ENCODE peak calls at places on chromosomes 11 and 22, in eight cellular contexts. P is lung, M is lower leg skin, L is body of pancreas, H is GM23338, I is tibial nerve, C is cardiac fibroblast, J is A549. R is an unnamed sample.

GRCh38 chr11:2711161-2711560 is 11.4 kb upstream of the KCNQ1OT1 start:
- DNase-seq in L (no peak), M (no peak), I (no peak), H (no peak), P (no peak), C (no peak), J (no peak), R (no peak)

GRCh38 chr11:75762885-75763284 is 5.7 kb upstream of the DGAT2 start:
- DNase-seq in P (no peak), I (no peak), L (peak; percentile 19), H (no peak), C (peak; percentile 69), J (peak; percentile 22), M (no peak), R (no peak)

GRCh38 chr11:114084414-114084813 is 24.9 kb downstream of the ZBTB16 start:
- DNase-seq in C (no peak), I (no peak), J (no peak), H (no peak), L (peak; percentile 82), P (no peak), M (no peak), R (no peak)

GRCh38 chr11:57432714-57433163 is 5.8 kb upstream of the SLC43A3 start:
- DNase-seq in C (peak; percentile 86), M (no peak), H (no peak), I (peak; percentile 20), L (peak; percentile 56), P (peak; percentile 56), J (no peak), R (no peak)

GRCh38 chr11:116918925-116919653 is 81.7 kb upstream of the APOA1 start:
- DNase-seq in H (no peak), L (no peak), P (no peak), M (no peak), C (no peak), J (no peak), I (no peak), R (no peak)

GRCh38 chr11:8878771-8879170 is 32.2 kb upstream of the AKIP1 start:
- DNase-seq in C (no peak), I (no peak), J (no peak), M (no peak), P (no peak), L (no peak), H (no peak), R (no peak)

GRCh38 chr11:73402834-73403185 is 26.6 kb downstream of the RELT start:
- DNase-seq in L (no peak), C (peak; percentile 31), P (no peak), H (no peak), I (no peak), M (no peak), J (no peak), R (no peak)

GRCh38 chr11:87180743-87181142 is 143.0 kb downstream of the TMEM135 start:
- DNase-seq in M (no peak), L (no peak), C (peak; percentile 77), H (no peak), I (no peak), J (no peak), P (no peak), R (no peak)

GRCh38 chr22:20567371-20567847 is 60.0 kb downstream of the MED15 start:
- DNase-seq in M (no peak), L (no peak), J (peak; percentile 40), P (no peak), C (peak; percentile 26), I (no peak), H (no peak), R (no peak)

GRCh38 chr22:36816635-36817428 is at the start of gene PVALB:
- DNase-seq in J (no peak), I (no peak), L (peak; percentile 6), P (no peak), M (no peak), C (peak; percentile 46), H (peak; percentile 62), R (peak; percentile 45)

GRCh38 chr11:128180446-128181089 is 406.8 kb downstream of the ETS1 start:
- DNase-seq in H (no peak), L (no peak), I (no peak), P (no peak), J (peak; percentile 62), C (peak; percentile 94), M (no peak), R (no peak)

GRCh38 chr22:38259370-38259769 is 13.4 kb downstream of the TMEM184B start:
- DNase-seq in M (no peak), H (no peak), P (no peak), C (no peak), J (no peak), I (no peak), L (no peak), R (no peak)

GRCh38 chr11:70415642-70416395 is 17.5 kb downstream of the CTTN start:
- DNase-seq in L (no peak), P (no peak), H (no peak), M (no peak), J (no peak), I (no peak), C (no peak), R (no peak)

DNA sequence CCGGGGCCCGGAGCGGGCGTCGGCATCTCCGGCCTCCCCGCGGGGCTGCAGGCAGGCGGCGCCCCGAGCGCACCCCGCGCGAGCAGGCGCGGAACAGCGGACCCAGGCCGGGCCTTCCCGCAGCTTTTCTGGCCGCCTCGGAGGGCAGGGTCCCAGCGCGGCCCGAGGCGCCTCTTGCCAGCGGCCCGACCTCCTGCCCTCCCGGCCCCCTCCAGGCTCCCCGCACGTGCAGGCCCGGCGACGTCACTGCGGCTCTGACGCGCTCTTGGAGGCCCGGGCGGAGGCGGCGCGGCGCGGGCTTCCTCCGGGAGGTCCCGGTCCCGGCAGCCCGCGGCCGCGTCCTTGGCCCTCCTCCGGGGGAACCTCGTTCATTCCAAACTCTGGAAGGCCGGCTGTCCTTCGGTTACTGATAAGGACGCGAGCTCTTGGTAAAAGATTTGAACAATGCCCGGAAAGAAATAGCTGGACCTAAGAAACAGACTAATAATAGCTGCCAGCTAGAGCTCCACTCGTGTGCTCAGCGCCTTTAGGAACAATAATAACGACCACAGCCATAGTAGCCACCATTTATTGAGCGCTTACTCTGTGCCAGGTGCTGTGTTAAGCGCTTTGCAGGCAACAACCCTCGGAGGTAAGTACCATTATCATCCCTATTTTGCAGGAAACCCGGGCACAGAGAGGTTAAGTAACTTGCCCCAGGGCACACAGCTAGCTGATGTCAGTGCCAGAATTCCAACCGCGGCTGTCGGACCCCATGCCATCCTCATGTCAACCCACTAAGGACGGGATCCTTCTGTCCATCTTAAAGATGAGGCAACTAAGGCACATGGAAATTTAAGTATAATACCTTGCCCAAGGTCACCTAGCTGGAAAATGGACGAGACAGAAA is 39.1 kb upstream of the CREB3L1 start:
- DNase-seq in J (peak; percentile 77), H (peak; percentile 79), L (peak; percentile 64), I (peak; percentile 32), C (peak; percentile 87), P (peak; percentile 64), M (peak; percentile 93), R (peak; percentile 77)
- TF ChIP-seq CTCF in J (no peak), H (no peak), L (peak; percentile 32), I (peak; percentile 15), C (no peak), P (no peak), M (no peak), R (peak; percentile 19)

GRCh38 chr11:30312243-30312642 is 10.7 kb upstream of the ARL14EP start:
- DNase-seq in J (no peak), M (no peak), L (no peak), H (no peak), P (no peak), C (no peak), I (no peak), R (no peak)

GRCh38 chr11:30317030-30317429 is 5.9 kb upstream of the ARL14EP start:
- DNase-seq in J (no peak), I (no peak), L (no peak), P (no peak), H (no peak), M (no peak), C (no peak), R (no peak)

GRCh38 chr11:30316237-30316636 is 6.7 kb upstream of the ARL14EP start:
- DNase-seq in H (no peak), C (no peak), J (no peak), L (no peak), I (no peak), M (no peak), P (no peak), R (no peak)

GRCh38 chr11:30313580-30313979 is 9.3 kb upstream of the ARL14EP start:
- DNase-seq in C (no peak), M (no peak), P (no peak), I (no peak), H (no peak), J (no peak), L (no peak), R (no peak)

GRCh38 chr11:30314625-30315024 is 8.3 kb upstream of the ARL14EP start:
- DNase-seq in I (no peak), J (no peak), L (no peak), M (no peak), H (peak; percentile 27), C (peak; percentile 30), P (no peak), R (no peak)
- TF ChIP-seq CTCF in I (no peak), J (peak; percentile 47), L (no peak), M (no peak), H (peak; percentile 43), C (peak; percentile 58), P (no peak), R (peak; percentile 73)

GRCh38 chr11:60768202-60768601 is 11.5 kb downstream of the MS4A15 start:
- DNase-seq in J (no peak), M (no peak), I (no peak), H (no peak), C (no peak), P (no peak), L (no peak), R (no peak)

GRCh38 chr11:60765355-60765754 is 8.7 kb downstream of the MS4A15 start:
- DNase-seq in L (no peak), J (no peak), P (no peak), I (no peak), H (no peak), C (no peak), M (no peak), R (no peak)

GRCh38 chr11:60769273-60769672 is 12.6 kb downstream of the MS4A15 start:
- DNase-seq in H (no peak), L (no peak), I (no peak), J (no peak), M (no peak), P (no peak), C (no peak), R (no peak)

GRCh38 chr11:60766547-60766946 is 9.9 kb downstream of the MS4A15 start:
- DNase-seq in P (no peak), M (peak; percentile 8), L (no peak), J (no peak), C (no peak), H (no peak), I (no peak), R (no peak)

DNA sequence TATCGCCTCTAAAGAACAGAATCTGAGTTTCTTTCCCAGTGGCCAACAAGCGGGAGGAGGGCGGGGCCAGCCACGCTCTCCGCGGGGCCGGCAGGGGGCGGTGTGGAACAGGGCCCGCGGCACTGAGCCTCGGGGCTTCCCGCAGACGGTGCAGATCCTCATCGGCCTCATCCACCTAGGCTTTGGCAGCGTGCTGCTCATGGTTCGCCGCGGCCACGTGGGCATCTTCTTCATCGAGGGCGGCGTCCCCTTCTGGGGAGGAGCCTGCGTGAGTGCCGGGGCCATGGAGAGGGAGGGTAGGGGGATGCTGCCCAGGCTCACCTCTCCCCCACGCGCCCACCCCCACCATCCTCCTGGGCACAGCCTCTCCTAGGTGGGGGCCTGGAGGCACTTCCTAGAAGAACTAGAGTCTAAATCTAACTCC is 10.7 kb downstream of the MS4A15 start:
- DNase-seq in J (peak; percentile 21), M (no peak), I (no peak), H (peak; percentile 83), C (no peak), P (no peak), L (no peak), R (peak; percentile 34)
- TF ChIP-seq CTCF in J (peak; percentile 35), M (no peak), I (no peak), H (peak; percentile 81), C (peak; percentile 46), P (no peak), L (peak; percentile 2), R (peak; percentile 50)

GRCh38 chr11:62233730-62234129 is 8.3 kb upstream of the SCGB1D2 start:
- DNase-seq in C (no peak), M (no peak), J (no peak), I (no peak), P (no peak), L (no peak), H (no peak), R (no peak)
- TF ChIP-seq CTCF in C (peak; percentile 8), M (no peak), J (no peak), I (no peak), P (no peak), L (no peak), H (no peak), R (no peak)

R was measured in endothelial cell.